ENCODE peak calls at places on chromosomes 2 and 18, in seven cellular contexts. N, B, T, I, S, O and E are unnamed samples.

GRCh38 chr2:126527836-126528490 is 128.0 kb upstream of the GYPC start:
- DNase-seq in N (peak; percentile 50), B (peak; percentile 38), T (peak; percentile 70), O (peak; percentile 79), S (peak; percentile 11), I (peak; percentile 13), E (peak; percentile 13)

GRCh38 chr2:213167559-213167958 is 16.1 kb upstream of the IKZF2 start:
- DNase-seq in O (no peak), S (no peak), B (no peak), T (no peak), N (no peak), I (no peak), E (no peak)

GRCh38 chr18:66676699-66677098 is 72.8 kb upstream of the CDH19 start:
- DNase-seq in I (no peak), N (no peak), S (no peak), O (no peak), B (no peak), T (no peak), E (no peak)

GRCh38 chr2:97752342-97753334 is 39.3 kb downstream of the ZAP70 start:
- DNase-seq in S (no peak), T (no peak), B (no peak), N (no peak), O (no peak), I (no peak), E (no peak)

GRCh38 chr2:157838442-157839161 is 37.5 kb downstream of the ACVR1 start:
- DNase-seq in I (peak; percentile 68), B (peak; percentile 22), O (no peak), S (no peak), N (peak; percentile 88), T (peak; percentile 87), E (no peak)

GRCh38 chr18:70372450-70373061 is 83.7 kb downstream of the SOCS6 start:
- DNase-seq in T (no peak), S (no peak), N (no peak), I (no peak), B (no peak), O (no peak), E (no peak)

GRCh38 chr2:40412456-40412855 is 39.4 kb downstream of the SLC8A1 start:
- DNase-seq in O (no peak), I (peak; percentile 16), B (no peak), T (no peak), S (no peak), N (no peak), E (no peak)

GRCh38 chr2:24429711-24430110 is 61.3 kb upstream of the NCOA1 start:
- DNase-seq in N (no peak), O (peak; percentile 20), S (no peak), B (no peak), I (no peak), T (no peak), E (no peak)

GRCh38 chr2:58056201-58056916 is 9.8 kb downstream of the VRK2 start:
- DNase-seq in B (no peak), S (no peak), T (no peak), N (no peak), O (no peak), I (no peak), E (no peak)

GRCh38 chr2:241812730-241813079 is 3.7 kb downstream of the NEU4 start:
- DNase-seq in N (no peak), O (no peak), T (no peak), B (peak; percentile 17), I (no peak), S (no peak), E (no peak)

GRCh38 chr18:11514267-11514666 is 95.1 kb upstream of the SLC35G4 start:
- DNase-seq in O (no peak), T (no peak), B (no peak), I (no peak), S (no peak), N (no peak), E (no peak)

GRCh38 chr2:124034265-124034664 is 9.2 kb downstream of the CNTNAP5 start:
- DNase-seq in I (no peak), S (no peak), T (no peak), B (no peak), O (no peak), N (no peak), E (no peak)

GRCh38 chr2:130336877-130337734 is 5.6 kb upstream of the IMP4 start:
- DNase-seq in N (peak; percentile 86), O (peak; percentile 96), T (peak; percentile 85), I (peak; percentile 79), B (peak; percentile 87), S (peak; percentile 79), E (no peak)

GRCh38 chr2:166361351-166362153 is 14.2 kb downstream of the SCN9A start:
- DNase-seq in N (peak; percentile 79), S (no peak), I (peak; percentile 26), O (no peak), T (peak; percentile 23), B (peak; percentile 22), E (peak; percentile 46)

GRCh38 chr2:55311444-55311870 is 42.4 kb upstream of the MTIF2 start:
- DNase-seq in O (no peak), S (peak; percentile 76), I (no peak), N (no peak), B (no peak), T (no peak), E (no peak)

GRCh38 chr2:46171996-46172546 is 125.1 kb upstream of the EPAS1 start:
- DNase-seq in B (peak; percentile 68), S (no peak), I (peak; percentile 12), N (peak; percentile 13), T (no peak), O (no peak), E (no peak)

GRCh38 chr18:47683774-47684173 is 246.7 kb downstream of the SMAD2 start:
- DNase-seq in T (no peak), O (no peak), B (no peak), S (no peak), I (no peak), N (no peak), E (no peak)

GRCh38 chr18:47682876-47683275 is 247.6 kb downstream of the SMAD2 start:
- DNase-seq in B (no peak), N (no peak), S (no peak), I (no peak), O (no peak), T (no peak), E (no peak)

GRCh38 chr18:47680488-47680887 is 250.0 kb downstream of the SMAD2 start:
- DNase-seq in N (no peak), I (no peak), B (no peak), O (no peak), S (peak; percentile 77), T (no peak), E (no peak)

GRCh38 chr18:47679864-47680263 is 250.6 kb downstream of the SMAD2 start:
- DNase-seq in N (no peak), B (no peak), S (peak; percentile 72), O (no peak), T (no peak), I (no peak), E (no peak)

GRCh38 chr18:47677952-47678351 is 252.5 kb downstream of the SMAD2 start:
- DNase-seq in I (no peak), T (no peak), O (no peak), N (no peak), B (no peak), S (peak; percentile 36), E (no peak)
- TF ChIP-seq JUND in I (no peak), T (no peak), O (no peak), N (no peak), B (no peak), S (no peak), E (no peak)

DNA sequence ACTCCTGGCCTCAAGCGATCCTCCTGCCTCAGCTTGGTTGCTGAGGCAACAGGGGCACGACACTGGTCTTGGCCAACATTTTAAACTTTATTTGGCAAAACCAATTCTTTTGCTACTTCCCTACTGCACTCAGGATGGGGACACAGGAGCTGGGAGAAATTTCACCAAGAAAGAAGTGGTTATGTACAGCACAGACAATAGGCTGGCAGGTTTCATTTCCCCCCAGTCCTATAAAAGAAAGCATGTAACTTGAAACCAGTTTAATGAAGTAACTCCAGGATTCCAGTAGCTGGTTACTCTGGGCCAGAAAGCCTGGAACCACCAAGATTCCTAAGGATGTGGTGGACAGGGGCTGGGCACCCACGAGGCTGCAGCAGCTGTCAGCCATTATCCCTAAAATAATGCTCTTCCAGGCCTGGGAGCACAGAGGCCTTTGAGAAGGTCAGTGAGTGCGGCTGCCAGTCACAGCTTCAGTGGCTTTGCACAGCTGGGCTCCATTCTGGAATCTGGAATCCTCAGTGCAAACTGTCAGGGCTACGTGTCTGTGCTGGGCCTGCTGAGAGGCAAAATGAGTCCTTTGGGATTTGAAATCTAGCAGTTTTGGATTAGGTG is 142.3 kb upstream of the ITGA6 start:
- DNase-seq in O (no peak), S (no peak), N (no peak), I (no peak), B (no peak), T (no peak), E (no peak)
- TF ChIP-seq JUND in O (no peak), S (no peak), N (no peak), I (no peak), B (no peak), T (no peak), E (no peak)

GRCh38 chr2:189467160-189467559 is 25.9 kb downstream of the WDR75 start:
- DNase-seq in S (no peak), T (no peak), N (no peak), O (no peak), I (no peak), B (no peak), E (no peak)

GRCh38 chr2:189466046-189466445 is 24.8 kb downstream of the WDR75 start:
- DNase-seq in I (no peak), S (no peak), O (no peak), N (no peak), B (no peak), T (no peak), E (no peak)

GRCh38 chr2:189465478-189465877 is 24.2 kb downstream of the WDR75 start:
- DNase-seq in T (peak; percentile 15), B (no peak), N (no peak), S (no peak), O (no peak), I (no peak), E (no peak)

GRCh38 chr2:189467593-189467992 is 26.3 kb downstream of the WDR75 start:
- DNase-seq in O (no peak), B (no peak), I (no peak), S (no peak), T (no peak), N (no peak), E (no peak)

DNA sequence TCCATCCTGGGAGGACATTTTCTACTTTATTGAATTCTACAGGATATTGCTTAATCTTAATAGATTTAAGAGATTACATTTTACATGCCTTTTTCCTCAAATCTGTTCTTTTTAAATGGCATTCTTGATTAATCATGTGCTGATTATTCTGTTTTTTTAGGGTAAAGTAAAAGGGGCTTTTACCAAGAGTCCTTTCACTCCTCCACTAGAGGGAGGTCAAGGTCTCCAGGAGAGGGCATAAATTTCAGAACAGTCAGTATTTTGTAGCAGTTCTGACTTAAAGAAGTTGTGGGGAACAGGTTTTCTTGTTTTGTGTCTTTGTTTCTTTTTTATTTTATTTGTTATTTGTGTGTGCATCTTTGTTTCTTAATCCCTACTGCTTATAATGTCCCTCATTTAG is 25.4 kb downstream of the WDR75 start:
- DNase-seq in I (no peak), T (peak; percentile 22), N (peak; percentile 55), S (no peak), B (peak; percentile 14), O (no peak), E (no peak)
- TF ChIP-seq JUND in I (no peak), T (no peak), N (no peak), S (no peak), B (no peak), O (no peak), E (no peak)

DNA sequence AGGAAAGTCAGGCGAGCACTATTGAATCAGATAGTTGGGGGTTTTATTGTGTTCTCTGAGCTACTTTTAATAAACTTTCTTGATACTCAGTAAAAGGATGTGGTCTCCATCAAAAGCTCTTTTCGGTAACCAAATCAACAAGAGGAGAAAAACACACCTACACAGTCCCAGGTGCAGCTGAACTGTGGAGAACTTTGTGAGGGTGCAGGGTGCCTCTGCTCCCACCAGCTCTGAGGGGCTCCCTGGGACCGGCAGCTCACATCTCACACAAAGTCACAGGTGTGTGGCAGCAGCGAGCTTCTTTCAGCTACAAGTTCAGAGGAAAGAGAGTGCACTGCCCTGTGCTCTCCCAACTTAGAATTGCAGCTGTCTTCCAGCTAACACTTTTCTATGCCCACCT is 650.4 kb downstream of the RNF144A start:
- DNase-seq in S (peak; percentile 39), T (no peak), I (no peak), O (no peak), B (no peak), N (no peak), E (peak; percentile 4)
- TF ChIP-seq JUND in S (no peak), T (no peak), I (no peak), O (no peak), B (no peak), N (no peak), E (no peak)